ENCODE peak calls at places on chromosomes 3 and 15, in seven cellular contexts. H is mammary epithelial cell; R is stimulated activated CD4-positive, alpha-beta T cell treated with anti-CD3 and anti-CD28 coated beads, Interleukin-2, amount 100 ng/mL, for 48 hours; D is brain microvascular endothelial cell; Z is activated CD8-positive, alpha-beta memory T cell treated with anti-CD3 and anti-CD28 coated beads for 24 hours; J is NCI-H345; N is NCI-H1417. F is an unnamed sample.

GRCh38 chr3:120498947-120499346 is 48.2 kb upstream of the FSTL1 start:
- DNase-seq in R (no peak), D (peak), N (no peak), J (no peak), Z (no peak), H (peak), F (peak)

GRCh38 chr3:27079427-27080105 is 289.6 kb downstream of the NEK10 start:
- DNase-seq in N (no peak), D (no peak), R (no peak), J (no peak), Z (no peak), H (no peak), F (no peak)

GRCh38 chr3:46797486-46797885 is 65.8 kb downstream of the MYL3 start:
- DNase-seq in D (no peak), N (no peak), H (no peak), R (no peak), Z (no peak), J (no peak), F (no peak)

GRCh38 chr3:106013971-106014370 is 145.2 kb upstream of the CBLB start:
- DNase-seq in D (peak), J (no peak), N (no peak), R (no peak), Z (no peak), H (peak), F (peak)

GRCh38 chr3:177211503-177212277 is 14.4 kb upstream of the TBL1XR1 start:
- DNase-seq in N (no peak), H (no peak), J (peak), R (no peak), Z (no peak), D (no peak), F (no peak)

GRCh38 chr15:48722764-48723661 is 77.5 kb upstream of the FBN1 start:
- DNase-seq in J (no peak), Z (no peak), H (peak), R (no peak), D (peak), N (no peak), F (peak)

GRCh38 chr3:39870706-39871105 is 61.3 kb downstream of the MYRIP start:
- DNase-seq in N (no peak), R (no peak), H (no peak), Z (no peak), J (no peak), D (no peak), F (no peak)

GRCh38 chr3:158102219-158102612 is 4.0 kb downstream of the SHOX2 start:
- DNase-seq in D (no peak), Z (no peak), J (no peak), H (no peak), R (no peak), N (no peak), F (no peak)

GRCh38 chr15:87547470-87548181 is 708.9 kb downstream of the NTRK3 start:
- DNase-seq in Z (no peak), J (no peak), N (no peak), D (no peak), R (no peak), H (no peak), F (no peak)

GRCh38 chr3:169266351-169266750 is 397.2 kb downstream of the MECOM start:
- DNase-seq in D (no peak), J (no peak), H (no peak), N (no peak), Z (no peak), R (no peak), F (no peak)

GRCh38 chr3:72891053-72891855 is 3.4 kb downstream of the GXYLT2 start:
- DNase-seq in H (peak), J (peak), N (no peak), D (peak), Z (no peak), R (no peak), F (peak)

GRCh38 chr3:187274977-187275338 is 16.6 kb downstream of the MASP1 start:
- DNase-seq in Z (no peak), J (no peak), N (no peak), D (no peak), H (peak), R (no peak), F (no peak)

GRCh38 chr3:63731866-63732265 is 79.4 kb downstream of the SNTN start:
- DNase-seq in R (no peak), H (no peak), N (no peak), Z (no peak), D (no peak), J (no peak), F (no peak)

GRCh38 chr15:63042879-63043340 is 363 bp downstream of the TPM1 start:
- DNase-seq in H (no peak), D (no peak), J (no peak), R (no peak), Z (peak), N (no peak), F (no peak)

F was measured in AG04449.